ENCODE peak calls at places on chromosomes 7 and 10, in four cellular contexts. M, Z, S and D are unnamed samples.

GRCh38 chr10:86401588-86402282 is 35.1 kb upstream of the GRID1 start:
- DNase-seq in M (peak), Z (no peak), S (no peak), D (peak)

GRCh38 chr7:100080895-100081534 is 508 bp downstream of the ZNF3 start:
- DNase-seq in M (no peak), Z (no peak), S (no peak), D (no peak)

GRCh38 chr10:78419481-78420265 is 386.0 kb downstream of the RPS24 start:
- DNase-seq in M (no peak), Z (no peak), S (no peak), D (no peak)

GRCh38 chr10:59362991-59363390 is 642 bp upstream of the FAM13C start:
- DNase-seq in M (no peak), Z (no peak), S (no peak), D (no peak)

GRCh38 chr10:33596411-33596810 is 261.9 kb upstream of the NRP1 start:
- DNase-seq in M (no peak), Z (no peak), S (no peak), D (no peak)

GRCh38 chr7:101399759-101400158 is 37.1 kb downstream of the COL26A1 start:
- DNase-seq in M (no peak), Z (no peak), S (no peak), D (no peak)

GRCh38 chr10:110078317-110078716 is 70.5 kb downstream of the ADD3 start:
- DNase-seq in M (no peak), Z (no peak), S (no peak), D (no peak)

GRCh38 chr7:106344861-106345260 is 60.1 kb upstream of the NAMPT start:
- DNase-seq in M (no peak), Z (no peak), S (no peak), D (no peak)

GRCh38 chr7:69967699-69968450 is 369.6 kb downstream of the AUTS2 start:
- DNase-seq in M (no peak), Z (no peak), S (no peak), D (no peak)

GRCh38 chr7:37027557-37028341 is 303.5 kb upstream of the AOAH start:
- DNase-seq in M (no peak), Z (no peak), S (no peak), D (no peak)

GRCh38 chr7:142097571-142097970 is 13.9 kb upstream of the MGAM2 start:
- DNase-seq in M (no peak), Z (no peak), S (no peak), D (no peak)

GRCh38 chr10:107754814-107755213 is 590.3 kb upstream of the SORCS1 start:
- DNase-seq in M (no peak), Z (no peak), S (no peak), D (no peak)

GRCh38 chr10:92757066-92757716 is 67.4 kb downstream of the HHEX start:
- DNase-seq in M (no peak), Z (no peak), S (no peak), D (no peak)

GRCh38 chr10:22339761-22340361 is 5.4 kb upstream of the SPAG6 start:
- DNase-seq in M (no peak), Z (no peak), S (no peak), D (no peak)

GRCh38 chr7:44213872-44214595 is 13.3 kb downstream of the YKT6 start:
- DNase-seq in M (no peak), Z (no peak), S (no peak), D (no peak)

GRCh38 chr10:24618401-24618800 is 105.3 kb downstream of the ARHGAP21 start:
- DNase-seq in M (no peak), Z (no peak), S (no peak), D (no peak)

GRCh38 chr10:83764681-83765080 is 374.6 kb upstream of the GHITM start:
- DNase-seq in M (no peak), Z (no peak), S (no peak), D (no peak)

GRCh38 chr10:79416578-79417255 is 28.7 kb downstream of the ZCCHC24 start:
- DNase-seq in M (no peak), Z (no peak), S (no peak), D (no peak)

GRCh38 chr10:131963350-131963749 is 18.4 kb downstream of the BNIP3 start:
- DNase-seq in M (peak), Z (no peak), S (no peak), D (no peak)

GRCh38 chr10:126500185-126500584 is 111.9 kb upstream of the ADAM12 start:
- DNase-seq in M (no peak), Z (no peak), S (no peak), D (no peak)

GRCh38 chr7:14021069-14021468 is 31.6 kb upstream of the ETV1 start:
- DNase-seq in M (no peak), Z (no peak), S (no peak), D (no peak)

GRCh38 chr7:100100420-100101015 is 679 bp downstream of the MCM7 start:
- DNase-seq in M (peak), Z (peak), S (peak), D (peak)

GRCh38 chr7:98051118-98051744 is 55.4 kb upstream of the LMTK2 start:
- DNase-seq in M (peak), Z (peak), S (peak), D (peak)

GRCh38 chr7:96417784-96418183 is 95.9 kb upstream of the SLC25A13 start:
- DNase-seq in M (no peak), Z (no peak), S (no peak), D (no peak)

GRCh38 chr7:101093907-101094306 is 8.6 kb downstream of the TRIM56 start:
- DNase-seq in M (no peak), Z (no peak), S (no peak), D (no peak)

GRCh38 chr10:107529350-107529749 is 364.8 kb upstream of the SORCS1 start:
- DNase-seq in M (no peak), Z (no peak), S (no peak), D (no peak)

GRCh38 chr10:120586471-120586872 is 129.4 kb downstream of the PLPP4 start:
- DNase-seq in M (no peak), Z (no peak), S (no peak), D (no peak)